ENCODE peak calls at places on chromosomes 13 and 19, in ten cellular contexts. J is Calu3; I is caudate nucleus; V is GF-D8; N is stimulated activated CD8-positive, alpha-beta memory T cell treated with anti-CD3 and anti-CD28 coated beads, Interleukin-2, amount 100 ng/mL, for 48 hours; C is brain microvascular endothelial cell; M is activated gamma-delta T cell treated with Interleukin-2 at 50 U/mL for 16 hours; Z is activated T-cell treated with anti-CD3 and anti-CD28 coated beads, Interleukin-2, amount 50 U/mL, for 72 hours; B is activated CD8-positive, alpha-beta T cell treated with anti-CD3 and anti-CD28 coated beads for 36 hours; K is stimulated activated CD4-positive, alpha-beta T cell treated with anti-CD3 and anti-CD28 coated beads, Interleukin-4, amount 100 ng/mL, for 4 hours. Q is an unnamed sample.

GRCh38 chr19:41904118-41904870 is 21.3 kb downstream of the ARHGEF1 start:
- DNase-seq in J (peak; percentile 91), I (no peak), V (no peak), N (no peak), C (no peak), M (no peak), Z (no peak), B (no peak), K (no peak), Q (peak; percentile 75)

GRCh38 chr19:24099829-24100228 is 12.8 kb downstream of the ZNF254 start:
- DNase-seq in J (no peak), I (no peak), V (no peak), N (no peak), C (no peak), M (no peak), Z (no peak), B (no peak), K (no peak), Q (no peak)

GRCh38 chr13:94006271-94006670 is 473.2 kb downstream of the DCT start:
- DNase-seq in J (no peak), I (no peak), V (no peak), N (no peak), C (no peak), M (no peak), Z (no peak), B (no peak), K (no peak), Q (no peak)

GRCh38 chr19:11200015-11200574 is 2.8 kb upstream of the KANK2 start:
- DNase-seq in J (no peak), I (no peak), V (no peak), N (no peak), C (no peak), M (no peak), Z (no peak), B (no peak), K (no peak), Q (no peak)

GRCh38 chr19:409006-409514 is at the start of gene C2CD4C:
- DNase-seq in J (no peak), I (no peak), V (no peak), N (no peak), C (no peak), M (peak; percentile 15), Z (peak; percentile 41), B (peak; percentile 36), K (peak; percentile 42), Q (no peak)

GRCh38 chr13:108463365-108463764 is 166.0 kb upstream of the MYO16 start:
- DNase-seq in J (peak; percentile 8), I (no peak), V (no peak), N (no peak), C (peak; percentile 90), M (no peak), Z (no peak), B (no peak), K (no peak), Q (no peak)

GRCh38 chr13:21849323-21849722 is 178.4 kb downstream of the FGF9 start:
- DNase-seq in J (peak; percentile 14), I (no peak), V (no peak), N (no peak), C (no peak), M (peak; percentile 6), Z (peak; percentile 12), B (peak; percentile 22), K (no peak), Q (no peak)

GRCh38 chr19:18756896-18757295 is 34.2 kb downstream of the COMP start:
- DNase-seq in J (no peak), I (no peak), V (no peak), N (no peak), C (no peak), M (no peak), Z (no peak), B (no peak), K (no peak), Q (no peak)

GRCh38 chr19:7421941-7422744 is 66.7 kb downstream of the PEX11G start:
- DNase-seq in J (peak; percentile 45), I (no peak), V (no peak), N (no peak), C (no peak), M (no peak), Z (no peak), B (no peak), K (no peak), Q (no peak)